ENCODE peak calls at places on chromosomes 2 and 18, in five cellular contexts. One of them, this sample, is unnamed.

GRCh38 chr2:68837164-68837860 is 33.9 kb downstream of the BMP10 start:
- DNase-seq in heart left ventricle: peak; percentile 74
- DNase-seq in transverse colon: peak; percentile 78
- DNase-seq in testis: peak; percentile 81
- DNase-seq in A549: peak; percentile 76
- DNase-seq in this sample: peak; percentile 84

GRCh38 chr2:217165547-217165946 is 305.7 kb upstream of the TNP1 start:
- DNase-seq in testis: no peak
- DNase-seq in A549: no peak
- DNase-seq in transverse colon: no peak
- DNase-seq in heart left ventricle: no peak
- DNase-seq in this sample: no peak

GRCh38 chr2:203646266-203646864 is 60.1 kb upstream of the CD28 start:
- DNase-seq in A549: no peak
- DNase-seq in transverse colon: no peak
- DNase-seq in heart left ventricle: no peak
- DNase-seq in testis: no peak
- DNase-seq in this sample: no peak

GRCh38 chr2:215796160-215796559 is 217.2 kb downstream of the MREG start:
- DNase-seq in heart left ventricle: no peak
- DNase-seq in transverse colon: no peak
- DNase-seq in testis: no peak
- DNase-seq in A549: no peak
- DNase-seq in this sample: no peak

GRCh38 chr2:173002751-173003541 is 72.7 kb upstream of the MAP3K20 start:
- DNase-seq in heart left ventricle: no peak
- DNase-seq in testis: no peak
- DNase-seq in A549: peak; percentile 97
- DNase-seq in transverse colon: no peak
- DNase-seq in this sample: no peak

GRCh38 chr18:66682855-66683322 is 79.0 kb upstream of the CDH19 start:
- DNase-seq in A549: no peak
- DNase-seq in heart left ventricle: no peak
- DNase-seq in transverse colon: no peak
- DNase-seq in testis: peak; percentile 46
- DNase-seq in this sample: no peak

GRCh38 chr2:55419236-55419513 is 481 bp downstream of the CCDC88A start:
- DNase-seq in testis: no peak
- DNase-seq in heart left ventricle: peak; percentile 25
- DNase-seq in transverse colon: peak; percentile 24
- DNase-seq in A549: peak; percentile 62
- DNase-seq in this sample: peak; percentile 61

GRCh38 chr18:32048507-32049091 is 30.0 kb downstream of the RNF125 start:
- DNase-seq in heart left ventricle: peak; percentile 42
- DNase-seq in testis: peak; percentile 34
- DNase-seq in transverse colon: peak; percentile 68
- DNase-seq in A549: peak; percentile 49
- DNase-seq in this sample: no peak

GRCh38 chr2:121455438-121455837 is 75.2 kb upstream of the RNU4ATAC start:
- DNase-seq in heart left ventricle: no peak
- DNase-seq in transverse colon: no peak
- DNase-seq in A549: no peak
- DNase-seq in testis: no peak
- DNase-seq in this sample: peak; percentile 67

GRCh38 chr2:223537100-223537499 is 65.1 kb downstream of the SCG2 start:
- DNase-seq in heart left ventricle: no peak
- DNase-seq in testis: no peak
- DNase-seq in A549: no peak
- DNase-seq in transverse colon: no peak
- DNase-seq in this sample: no peak

GRCh38 chr2:230819433-230819832 is 45.3 kb upstream of the ITM2C start:
- DNase-seq in transverse colon: no peak
- DNase-seq in A549: no peak
- DNase-seq in testis: no peak
- DNase-seq in heart left ventricle: no peak
- DNase-seq in this sample: no peak

GRCh38 chr2:10414591-10414990 is 33.5 kb downstream of the ODC1 start:
- DNase-seq in heart left ventricle: no peak
- DNase-seq in testis: no peak
- DNase-seq in A549: no peak
- DNase-seq in transverse colon: no peak
- DNase-seq in this sample: no peak

GRCh38 chr2:215425021-215425782 is 10.7 kb downstream of the FN1 start:
- DNase-seq in heart left ventricle: no peak
- DNase-seq in testis: no peak
- DNase-seq in A549: no peak
- DNase-seq in transverse colon: no peak
- DNase-seq in this sample: no peak

GRCh38 chr2:8986327-8986976 is 17.0 kb downstream of the MBOAT2 start:
- DNase-seq in A549: peak; percentile 46
- DNase-seq in heart left ventricle: no peak
- DNase-seq in testis: no peak
- DNase-seq in transverse colon: no peak
- DNase-seq in this sample: peak; percentile 66

GRCh38 chr2:138122891-138123290 is 158.6 kb downstream of the HNMT start:
- DNase-seq in transverse colon: no peak
- DNase-seq in heart left ventricle: no peak
- DNase-seq in A549: no peak
- DNase-seq in testis: no peak
- DNase-seq in this sample: peak; percentile 55

GRCh38 chr2:70046534-70046933 is 40.7 kb upstream of the PCBP1 start:
- DNase-seq in A549: no peak
- DNase-seq in testis: no peak
- DNase-seq in heart left ventricle: no peak
- DNase-seq in transverse colon: no peak
- DNase-seq in this sample: no peak

GRCh38 chr2:74001781-74002514 is 17.2 kb downstream of the TET3 start:
- DNase-seq in testis: no peak
- DNase-seq in A549: no peak
- DNase-seq in heart left ventricle: no peak
- DNase-seq in transverse colon: no peak
- DNase-seq in this sample: no peak

GRCh38 chr2:162037886-162038285 is 36.1 kb downstream of the DPP4 start:
- DNase-seq in transverse colon: no peak
- DNase-seq in A549: no peak
- DNase-seq in testis: no peak
- DNase-seq in heart left ventricle: no peak
- DNase-seq in this sample: no peak

GRCh38 chr2:203720011-203720410 is 13.6 kb downstream of the CD28 start:
- DNase-seq in A549: no peak
- DNase-seq in heart left ventricle: no peak
- DNase-seq in transverse colon: no peak
- DNase-seq in testis: no peak
- DNase-seq in this sample: no peak

GRCh38 chr2:7010376-7010775 is 93.2 kb downstream of the RNF144A start:
- DNase-seq in heart left ventricle: no peak
- DNase-seq in A549: no peak
- DNase-seq in testis: no peak
- DNase-seq in transverse colon: no peak
- DNase-seq in this sample: no peak

GRCh38 chr2:241154915-241155314 is 4.6 kb downstream of the PPP1R7 start:
- DNase-seq in transverse colon: no peak
- DNase-seq in testis: no peak
- DNase-seq in heart left ventricle: no peak
- DNase-seq in A549: no peak
- DNase-seq in this sample: no peak

GRCh38 chr2:120305296-120305695 is 40.6 kb upstream of the INHBB start:
- DNase-seq in A549: peak; percentile 43
- DNase-seq in testis: peak; percentile 68
- DNase-seq in heart left ventricle: no peak
- DNase-seq in transverse colon: no peak
- DNase-seq in this sample: peak; percentile 17

GRCh38 chr2:55966431-55967118 is 43.0 kb upstream of the EFEMP1 start:
- DNase-seq in transverse colon: peak; percentile 8
- DNase-seq in A549: peak; percentile 33
- DNase-seq in heart left ventricle: peak; percentile 23
- DNase-seq in testis: no peak
- DNase-seq in this sample: no peak

GRCh38 chr2:55430536-55430935 is 10.9 kb upstream of the CCDC88A start:
- DNase-seq in A549: no peak
- DNase-seq in transverse colon: no peak
- DNase-seq in heart left ventricle: no peak
- DNase-seq in testis: no peak
- DNase-seq in this sample: no peak

GRCh38 chr2:145546091-145546490 is 1026.2 kb upstream of the ZEB2 start:
- DNase-seq in heart left ventricle: no peak
- DNase-seq in transverse colon: no peak
- DNase-seq in A549: peak; percentile 8
- DNase-seq in testis: no peak
- DNase-seq in this sample: peak; percentile 1

DNA sequence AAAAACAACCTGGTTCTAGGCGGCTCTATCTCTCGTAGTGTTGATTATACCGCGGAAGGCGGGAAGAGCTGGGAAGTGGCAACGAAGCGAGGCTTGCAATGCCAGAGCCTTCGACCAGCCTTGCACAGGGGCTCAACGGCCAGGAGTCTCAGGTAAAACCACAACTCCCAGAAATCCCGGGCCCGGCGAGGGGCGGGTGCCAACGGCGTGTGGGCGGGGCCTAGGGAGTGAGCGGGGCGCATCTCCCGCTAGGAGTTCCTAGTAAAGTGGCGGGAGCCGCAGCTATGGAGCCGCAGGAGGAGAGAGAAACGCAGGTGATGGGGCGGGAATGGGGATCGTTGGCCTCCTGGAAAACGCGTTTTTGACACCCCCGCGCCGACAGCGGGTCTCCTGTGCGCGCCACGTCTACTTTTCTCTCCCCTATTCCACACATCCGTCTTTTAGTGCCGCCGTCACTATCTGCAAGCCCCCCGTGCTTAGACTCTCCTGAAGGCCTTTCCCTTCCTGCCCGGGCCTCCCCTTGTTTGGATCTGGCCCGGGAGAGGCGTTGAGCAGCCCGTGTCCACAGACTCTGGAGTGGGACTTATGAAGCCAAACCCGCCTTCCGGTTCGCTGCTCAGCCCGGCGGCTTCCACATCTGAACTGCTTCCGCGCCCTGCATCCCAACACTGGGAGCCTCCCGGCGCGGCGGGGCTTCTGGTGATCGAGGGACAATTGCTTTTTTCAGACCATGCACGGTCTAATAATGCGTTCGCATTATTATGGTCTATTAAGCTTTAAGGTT is at the start of gene HAUS1:
- DNase-seq in transverse colon: peak; percentile 95
- DNase-seq in A549: peak; percentile 83
- DNase-seq in heart left ventricle: peak; percentile 94
- DNase-seq in testis: peak; percentile 96
- DNase-seq in this sample: peak; percentile 93
- TF ChIP-seq POLR2A in transverse colon: peak; percentile 77
- TF ChIP-seq POLR2A in A549: peak; percentile 66
- TF ChIP-seq POLR2A in heart left ventricle: peak; percentile 77
- TF ChIP-seq POLR2A in testis: peak; percentile 7
- TF ChIP-seq POLR2A in this sample: peak; percentile 80

GRCh38 chr2:263774-264492 is at the start of gene SH3YL1:
- DNase-seq in A549: peak; percentile 14
- DNase-seq in heart left ventricle: peak; percentile 31
- DNase-seq in testis: peak; percentile 38
- DNase-seq in transverse colon: peak; percentile 88
- DNase-seq in this sample: peak; percentile 59
- TF ChIP-seq POLR2A in A549: no peak
- TF ChIP-seq POLR2A in heart left ventricle: no peak
- TF ChIP-seq POLR2A in testis: no peak
- TF ChIP-seq POLR2A in transverse colon: peak; percentile 83
- TF ChIP-seq POLR2A in this sample: no peak

DNA sequence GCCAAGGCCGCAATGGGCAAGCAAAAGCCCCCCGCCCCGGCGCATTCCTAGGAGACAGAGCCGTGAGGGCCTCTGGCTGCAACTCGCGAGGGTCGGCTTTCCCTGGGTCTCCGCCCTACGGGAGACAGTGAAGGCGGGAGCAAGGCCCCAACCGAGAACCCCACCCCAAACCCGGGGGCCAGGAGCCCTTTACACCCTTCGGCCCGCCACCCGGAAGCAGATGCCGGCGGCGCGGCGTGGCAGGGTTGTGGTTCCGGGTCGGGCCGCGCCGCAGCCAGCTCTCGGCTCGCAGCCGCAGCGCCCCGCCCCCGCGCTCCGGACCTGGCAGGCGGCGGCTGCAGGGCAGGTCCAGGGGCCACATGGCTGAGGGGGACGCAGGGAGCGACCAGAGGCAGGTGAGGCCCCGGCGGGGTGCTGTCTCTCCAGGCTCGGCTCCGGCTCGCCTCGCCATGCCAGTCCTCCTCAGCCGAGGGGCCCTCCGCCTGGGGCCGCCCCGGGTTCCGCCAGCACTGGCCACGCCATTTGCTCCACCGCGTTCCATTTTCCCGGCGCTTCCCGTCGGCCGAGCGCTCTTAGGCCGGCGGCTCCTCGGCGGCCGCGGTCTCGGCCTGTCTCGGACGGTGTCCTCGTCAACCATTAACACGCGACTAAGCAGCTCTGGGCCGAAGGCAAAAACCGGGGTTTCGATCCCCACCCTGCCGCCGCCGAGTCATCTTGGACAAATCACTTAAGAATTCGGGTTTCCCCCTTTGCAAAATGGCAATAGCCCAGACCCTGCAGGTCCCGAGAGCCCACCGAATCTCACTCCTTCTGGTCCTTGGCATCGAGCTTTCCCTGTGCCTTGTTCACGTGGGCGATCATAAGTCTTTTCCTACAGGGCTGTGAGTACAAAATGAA is at the start of gene IMPACT:
- DNase-seq in transverse colon: peak; percentile 84
- DNase-seq in heart left ventricle: peak; percentile 88
- DNase-seq in A549: peak; percentile 82
- DNase-seq in testis: peak; percentile 89
- DNase-seq in this sample: peak; percentile 92
- TF ChIP-seq POLR2A in transverse colon: no peak
- TF ChIP-seq POLR2A in heart left ventricle: peak; percentile 64
- TF ChIP-seq POLR2A in A549: peak; percentile 86
- TF ChIP-seq POLR2A in testis: no peak
- TF ChIP-seq POLR2A in this sample: peak; percentile 76

GRCh38 chr2:227376911-227377396 is 2.2 kb downstream of the TM4SF20 start:
- DNase-seq in testis: no peak
- DNase-seq in heart left ventricle: no peak
- DNase-seq in A549: peak; percentile 53
- DNase-seq in transverse colon: no peak
- DNase-seq in this sample: peak; percentile 27

GRCh38 chr2:227378371-227378782 is 729 bp downstream of the TM4SF20 start:
- DNase-seq in heart left ventricle: no peak
- DNase-seq in testis: no peak
- DNase-seq in A549: peak; percentile 84
- DNase-seq in transverse colon: no peak
- DNase-seq in this sample: no peak

GRCh38 chr2:227383687-227384086 is 4.1 kb downstream of the SCYGR1 start:
- DNase-seq in heart left ventricle: no peak
- DNase-seq in transverse colon: no peak
- DNase-seq in testis: no peak
- DNase-seq in A549: no peak
- DNase-seq in this sample: no peak

GRCh38 chr2:227377461-227378351 is 1.4 kb downstream of the TM4SF20 start:
- DNase-seq in transverse colon: no peak
- DNase-seq in heart left ventricle: no peak
- DNase-seq in A549: peak; percentile 79
- DNase-seq in testis: no peak
- DNase-seq in this sample: no peak

DNA sequence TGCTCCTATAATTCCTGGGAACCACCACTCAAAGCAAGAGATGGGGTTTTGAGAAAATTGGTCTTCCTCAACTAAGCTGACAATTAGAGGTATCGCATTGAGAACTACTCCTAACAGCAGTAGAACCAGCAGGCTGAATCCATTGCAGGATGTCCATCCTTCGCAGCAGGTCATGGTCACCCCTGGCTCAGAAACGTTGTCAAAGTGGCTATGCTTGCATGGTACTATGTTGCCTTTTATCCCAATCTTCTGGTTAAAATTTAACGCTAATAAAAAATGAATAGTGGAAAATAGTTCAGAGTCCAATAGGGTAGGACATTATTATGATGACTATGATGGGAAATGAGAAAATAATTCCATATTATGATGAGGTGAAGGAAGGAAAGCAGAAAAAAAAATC is at the start of gene TM4SF20:
- DNase-seq in A549: peak; percentile 51
- DNase-seq in transverse colon: no peak
- DNase-seq in testis: no peak
- DNase-seq in heart left ventricle: no peak
- DNase-seq in this sample: no peak
- TF ChIP-seq POLR2A in A549: no peak
- TF ChIP-seq POLR2A in transverse colon: no peak
- TF ChIP-seq POLR2A in testis: no peak
- TF ChIP-seq POLR2A in heart left ventricle: no peak
- TF ChIP-seq POLR2A in this sample: no peak

This sample was measured in erythroblast.